ENCODE peak calls at places on chromosomes 12 and 14, in nine cellular contexts. U, A, O, E, W, F, M, H and C are unnamed samples.

GRCh38 chr12:65339161-65339560 is 60.7 kb downstream of the MSRB3 start:
- DNase-seq in U (no peak), W (no peak), F (no peak), H (no peak), M (no peak), O (peak; percentile 21), A (peak; percentile 71), E (no peak), C (no peak)

GRCh38 chr12:122028601-122029560 is 7.2 kb downstream of the BCL7A start:
- DNase-seq in O (no peak), E (no peak), H (no peak), U (no peak), W (no peak), M (no peak), A (no peak), F (no peak), C (no peak)

GRCh38 chr14:68458840-68459469 is 333.9 kb downstream of the ZFP36L1 start:
- DNase-seq in U (no peak), W (peak; percentile 49), F (peak; percentile 45), A (peak; percentile 70), M (peak; percentile 72), H (no peak), O (peak; percentile 60), E (peak; percentile 62), C (peak; percentile 66)

GRCh38 chr14:79496701-79497100 is 714.6 kb downstream of the DIO2 start:
- DNase-seq in A (peak; percentile 26), U (no peak), H (no peak), W (no peak), F (no peak), M (no peak), E (no peak), O (peak; percentile 6), C (no peak)

GRCh38 chr14:104967414-104968152 is 10.6 kb downstream of the AHNAK2 start:
- DNase-seq in W (no peak), A (peak; percentile 70), M (peak; percentile 64), H (peak; percentile 79), O (no peak), E (peak; percentile 62), F (peak; percentile 63), U (peak; percentile 85), C (peak; percentile 78)

GRCh38 chr12:101051901-101052550 is 158.0 kb downstream of the SLC5A8 start:
- DNase-seq in A (peak; percentile 81), O (peak; percentile 4), U (no peak), H (no peak), E (peak; percentile 97), M (no peak), F (no peak), W (peak; percentile 59), C (no peak)

GRCh38 chr12:42770261-42770660 is 180.7 kb upstream of the PRICKLE1 start:
- DNase-seq in U (no peak), F (no peak), M (no peak), H (no peak), W (no peak), O (no peak), E (no peak), A (no peak), C (no peak)

GRCh38 chr14:100297320-100298300 is 8.6 kb downstream of the SLC25A29 start:
- DNase-seq in E (peak; percentile 84), M (peak; percentile 76), A (no peak), H (peak; percentile 83), O (peak; percentile 15), F (peak; percentile 76), U (peak; percentile 86), W (peak; percentile 72), C (peak; percentile 77)

GRCh38 chr14:64704743-64705405 is 650 bp downstream of the PLEKHG3 start:
- DNase-seq in H (peak; percentile 74), U (peak; percentile 87), O (no peak), M (peak; percentile 57), W (peak; percentile 50), F (peak; percentile 37), A (no peak), E (peak; percentile 32), C (peak; percentile 77)

GRCh38 chr14:44963775-44964380 is 1.9 kb downstream of the TOGARAM1 start:
- DNase-seq in W (no peak), A (peak; percentile 33), F (no peak), U (no peak), O (no peak), M (no peak), E (no peak), H (no peak), C (no peak)

GRCh38 chr12:59858508-59858907 is 262.7 kb downstream of the SLC16A7 start:
- DNase-seq in M (peak; percentile 34), W (peak; percentile 13), F (no peak), E (no peak), U (no peak), O (no peak), A (no peak), H (no peak), C (no peak)

GRCh38 chr14:65281991-65282908 is 130.3 kb upstream of the FUT8 start:
- DNase-seq in E (peak; percentile 70), W (no peak), F (no peak), U (no peak), O (no peak), A (no peak), M (no peak), H (no peak), C (no peak)

GRCh38 chr12:62278022-62278421 is 17.8 kb downstream of the USP15 start:
- DNase-seq in U (no peak), M (no peak), H (no peak), A (no peak), O (no peak), F (no peak), E (no peak), W (no peak), C (no peak)

GRCh38 chr12:13197526-13198141 is 1.1 kb downstream of the EMP1 start:
- DNase-seq in U (no peak), A (no peak), O (no peak), E (peak; percentile 64), H (peak; percentile 79), W (no peak), F (peak; percentile 64), M (no peak), C (peak; percentile 66)

GRCh38 chr12:13198921-13199320 is 2.4 kb downstream of the EMP1 start:
- DNase-seq in U (no peak), A (no peak), E (peak; percentile 71), F (peak; percentile 28), W (no peak), M (no peak), O (no peak), H (no peak), C (no peak)

GRCh38 chr12:13196302-13196921 is at the start of gene EMP1:
- DNase-seq in H (peak; percentile 87), A (peak; percentile 98), O (no peak), U (peak; percentile 95), E (peak; percentile 99), F (peak; percentile 91), M (peak; percentile 92), W (peak; percentile 93), C (peak; percentile 81)

GRCh38 chr12:13195848-13196301 is 651 bp upstream of the EMP1 start:
- DNase-seq in A (peak; percentile 17), F (no peak), E (peak; percentile 55), O (no peak), H (no peak), M (no peak), U (no peak), W (peak; percentile 61), C (no peak)

DNA sequence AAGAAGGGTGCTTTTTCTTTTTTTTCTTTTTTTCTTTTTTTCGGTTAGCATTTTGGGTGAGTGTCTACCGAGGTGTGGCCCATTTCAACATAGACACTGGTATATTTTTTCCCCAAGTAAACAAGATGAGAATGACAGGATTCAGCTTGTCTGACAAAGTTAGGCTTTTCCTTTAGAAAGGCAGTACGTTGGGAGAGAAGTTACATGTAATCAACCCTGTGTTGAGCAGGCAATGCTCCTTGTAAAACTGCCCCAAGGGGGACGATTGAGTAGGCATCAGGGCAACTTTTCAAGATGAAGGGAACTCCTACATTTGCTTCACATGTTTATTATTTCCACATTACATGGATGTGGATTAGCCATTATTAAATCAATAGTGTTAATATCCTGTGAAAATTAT is 1.7 kb downstream of the EMP1 start:
- DNase-seq in H (no peak), A (no peak), F (no peak), O (no peak), U (no peak), E (peak; percentile 33), M (no peak), W (no peak), C (no peak)
- H3K4me3 ChIP-seq in H (peak overlapping the region; percentile 70), A (peak overlapping the region; percentile 100), F (peak overlapping the region; percentile 65), O (no peak overlapping the region), U (no peak overlapping the region), E (no peak overlapping the region), M (peak overlapping the region; percentile 44), W (peak overlapping the region; percentile 30), C (peak overlapping the region; percentile 66)

DNA sequence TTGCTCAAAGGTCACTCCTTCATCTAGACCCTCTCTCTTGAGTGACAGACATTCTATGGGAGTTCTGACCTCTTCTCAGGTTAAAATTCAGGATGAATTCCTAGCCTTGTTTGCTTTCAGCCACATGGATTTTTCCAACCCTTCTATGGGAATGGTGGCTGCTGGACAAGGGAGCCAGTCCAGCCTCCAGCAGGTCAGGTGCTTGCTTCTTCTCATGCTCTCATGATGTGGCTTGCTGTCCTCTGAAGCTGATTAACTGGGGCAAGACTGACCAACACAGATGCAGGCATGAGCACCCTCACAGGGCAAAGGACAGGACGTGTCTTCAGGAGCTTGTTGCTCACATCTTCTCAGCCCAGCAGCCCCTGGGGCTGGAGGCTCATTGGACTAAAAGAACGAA is 97.2 kb upstream of the SLC35F4 start:
- DNase-seq in O (no peak), A (no peak), M (no peak), E (no peak), H (no peak), W (no peak), U (no peak), F (no peak), C (no peak)
- H3K9me3 ChIP-seq in O (no peaks in the 10 kb centered on the region), A (no peaks in the 10 kb centered on the region), M (no peaks in the 10 kb centered on the region), E (no peaks in the 10 kb centered on the region), H (no peaks in the 10 kb centered on the region), W (no peaks in the 10 kb centered on the region), U (no peaks in the 10 kb centered on the region), F (no peaks in the 10 kb centered on the region), C (no peaks in the 10 kb centered on the region)

GRCh38 chr12:51661836-51662235 is 70.8 kb downstream of the SCN8A start:
- DNase-seq in M (no peak), E (no peak), W (no peak), F (no peak), H (no peak), O (no peak), A (no peak), U (no peak), C (no peak)
- H3K4me1 ChIP-seq in M (no peaks in the 10 kb centered on the region), E (no peaks in the 10 kb centered on the region), W (no peaks in the 10 kb centered on the region), F (no peaks in the 10 kb centered on the region), H (no peaks in the 10 kb centered on the region), O (no peaks in the 10 kb centered on the region), A (no peaks in the 10 kb centered on the region), U (no peaks in the 10 kb centered on the region), C (no peaks in the 10 kb centered on the region)

DNA sequence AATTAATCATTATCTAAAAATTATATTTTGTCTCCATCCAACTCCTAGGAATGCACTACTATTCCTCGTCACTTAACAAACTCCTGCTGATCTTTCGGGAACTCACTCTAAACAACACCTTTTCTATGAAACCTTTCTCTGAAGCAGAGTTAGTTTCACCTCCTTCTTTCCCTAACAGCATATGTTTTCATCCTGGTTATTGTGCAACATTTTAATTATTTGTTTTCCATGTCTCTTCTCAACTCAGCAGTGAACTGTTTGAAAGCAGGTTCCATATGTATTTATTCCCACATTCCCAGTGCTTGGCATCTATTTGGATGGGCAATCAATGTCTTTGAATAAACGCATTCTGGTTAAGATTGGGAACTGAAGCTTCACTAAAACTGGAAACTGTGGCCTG is 14.0 kb upstream of the LGR5 start:
- DNase-seq in E (no peak), M (no peak), F (no peak), O (no peak), H (no peak), W (no peak), U (no peak), A (no peak), C (no peak)
- H3K4me3 ChIP-seq in E (no peak overlapping the region), M (no peak overlapping the region), F (no peak overlapping the region), O (no peak overlapping the region), H (no peak overlapping the region), W (no peak overlapping the region), U (no peak overlapping the region), A (no peak overlapping the region), C (no peak overlapping the region)